ENCODE peak calls at places on chromosomes 11 and 22, in eight cellular contexts. One of them, this sample, is unnamed.

GRCh38 chr11:62461740-62462522 is 43.1 kb downstream of the SCGB1A1 start:
- DNase-seq in AG04450: no peak
- DNase-seq in astrocyte of the spinal cord: peak; percentile 36
- DNase-seq in MM.1S: peak; percentile 91
- DNase-seq in tibial artery: no peak
- DNase-seq in esophagus squamous epithelium: no peak
- DNase-seq in progenitor cell of endocrine pancreas: no peak
- DNase-seq in neural crest cell: no peak
- DNase-seq in this sample: no peak

GRCh38 chr22:32618461-32619140 is 144.0 kb downstream of the FBXO7 start:
- DNase-seq in AG04450: no peak
- DNase-seq in astrocyte of the spinal cord: no peak
- DNase-seq in MM.1S: no peak
- DNase-seq in tibial artery: peak; percentile 82
- DNase-seq in esophagus squamous epithelium: no peak
- DNase-seq in progenitor cell of endocrine pancreas: no peak
- DNase-seq in neural crest cell: no peak
- DNase-seq in this sample: no peak

GRCh38 chr22:31148516-31148915 is 8.2 kb upstream of the PLA2G3 start:
- DNase-seq in AG04450: no peak
- DNase-seq in astrocyte of the spinal cord: peak; percentile 57
- DNase-seq in MM.1S: no peak
- DNase-seq in tibial artery: peak; percentile 42
- DNase-seq in esophagus squamous epithelium: no peak
- DNase-seq in progenitor cell of endocrine pancreas: no peak
- DNase-seq in neural crest cell: no peak
- DNase-seq in this sample: no peak

GRCh38 chr22:41919357-41920224 is 4.7 kb upstream of the SHISA8 start:
- DNase-seq in AG04450: no peak
- DNase-seq in astrocyte of the spinal cord: peak; percentile 45
- DNase-seq in MM.1S: peak; percentile 31
- DNase-seq in tibial artery: no peak
- DNase-seq in esophagus squamous epithelium: no peak
- DNase-seq in progenitor cell of endocrine pancreas: peak; percentile 46
- DNase-seq in neural crest cell: peak; percentile 64
- DNase-seq in this sample: no peak

GRCh38 chr11:64804346-64805210 is 1.6 kb upstream of the MAP4K2 start:
- DNase-seq in AG04450: no peak
- DNase-seq in astrocyte of the spinal cord: no peak
- DNase-seq in MM.1S: no peak
- DNase-seq in tibial artery: no peak
- DNase-seq in esophagus squamous epithelium: no peak
- DNase-seq in progenitor cell of endocrine pancreas: no peak
- DNase-seq in neural crest cell: no peak
- DNase-seq in this sample: no peak

GRCh38 chr22:41831828-41832552 is 915 bp upstream of the SREBF2 start:
- DNase-seq in AG04450: no peak
- DNase-seq in astrocyte of the spinal cord: peak; percentile 45
- DNase-seq in MM.1S: peak; percentile 9
- DNase-seq in tibial artery: no peak
- DNase-seq in esophagus squamous epithelium: no peak
- DNase-seq in progenitor cell of endocrine pancreas: no peak
- DNase-seq in neural crest cell: no peak
- DNase-seq in this sample: no peak

GRCh38 chr11:78801161-78801884 is 226.7 kb upstream of the NARS2 start:
- DNase-seq in AG04450: peak; percentile 86
- DNase-seq in astrocyte of the spinal cord: peak; percentile 96
- DNase-seq in MM.1S: no peak
- DNase-seq in tibial artery: peak; percentile 83
- DNase-seq in esophagus squamous epithelium: no peak
- DNase-seq in progenitor cell of endocrine pancreas: no peak
- DNase-seq in neural crest cell: no peak
- DNase-seq in this sample: no peak

GRCh38 chr11:9057888-9058287 is 33.5 kb downstream of the SCUBE2 start:
- DNase-seq in AG04450: no peak
- DNase-seq in astrocyte of the spinal cord: no peak
- DNase-seq in MM.1S: no peak
- DNase-seq in tibial artery: no peak
- DNase-seq in esophagus squamous epithelium: no peak
- DNase-seq in progenitor cell of endocrine pancreas: no peak
- DNase-seq in neural crest cell: no peak
- DNase-seq in this sample: no peak

GRCh38 chr22:23534851-23535717 is 45.0 kb downstream of the IGLL1 start:
- DNase-seq in AG04450: no peak
- DNase-seq in astrocyte of the spinal cord: no peak
- DNase-seq in MM.1S: no peak
- DNase-seq in tibial artery: peak; percentile 63
- DNase-seq in esophagus squamous epithelium: no peak
- DNase-seq in progenitor cell of endocrine pancreas: no peak
- DNase-seq in neural crest cell: no peak
- DNase-seq in this sample: peak; percentile 2

GRCh38 chr11:118791961-118792578 is 1.1 kb upstream of the DDX6 start:
- DNase-seq in AG04450: no peak
- DNase-seq in astrocyte of the spinal cord: no peak
- DNase-seq in MM.1S: peak; percentile 23
- DNase-seq in tibial artery: peak; percentile 74
- DNase-seq in esophagus squamous epithelium: no peak
- DNase-seq in progenitor cell of endocrine pancreas: peak; percentile 14
- DNase-seq in neural crest cell: no peak
- DNase-seq in this sample: no peak

GRCh38 chr11:95419915-95420314 is 188.9 kb upstream of the SESN3 start:
- DNase-seq in AG04450: peak; percentile 10
- DNase-seq in astrocyte of the spinal cord: peak; percentile 53
- DNase-seq in MM.1S: no peak
- DNase-seq in tibial artery: no peak
- DNase-seq in esophagus squamous epithelium: no peak
- DNase-seq in progenitor cell of endocrine pancreas: no peak
- DNase-seq in neural crest cell: no peak
- DNase-seq in this sample: no peak

GRCh38 chr22:27270818-27271510 is 530.6 kb downstream of the MN1 start:
- DNase-seq in AG04450: no peak
- DNase-seq in astrocyte of the spinal cord: no peak
- DNase-seq in MM.1S: no peak
- DNase-seq in tibial artery: no peak
- DNase-seq in esophagus squamous epithelium: no peak
- DNase-seq in progenitor cell of endocrine pancreas: no peak
- DNase-seq in neural crest cell: no peak
- DNase-seq in this sample: no peak

GRCh38 chr11:78453140-78453935 is 35.7 kb upstream of the GAB2 start:
- DNase-seq in AG04450: no peak
- DNase-seq in astrocyte of the spinal cord: peak; percentile 32
- DNase-seq in MM.1S: peak; percentile 88
- DNase-seq in tibial artery: no peak
- DNase-seq in esophagus squamous epithelium: no peak
- DNase-seq in progenitor cell of endocrine pancreas: no peak
- DNase-seq in neural crest cell: no peak
- DNase-seq in this sample: no peak

GRCh38 chr11:127059286-127060200 is 59.0 kb upstream of the KIRREL3 start:
- DNase-seq in AG04450: no peak
- DNase-seq in astrocyte of the spinal cord: no peak
- DNase-seq in MM.1S: no peak
- DNase-seq in tibial artery: no peak
- DNase-seq in esophagus squamous epithelium: no peak
- DNase-seq in progenitor cell of endocrine pancreas: no peak
- DNase-seq in neural crest cell: no peak
- DNase-seq in this sample: no peak

GRCh38 chr11:69834251-69834650 is 15.0 kb upstream of the FGF3 start:
- DNase-seq in AG04450: no peak
- DNase-seq in astrocyte of the spinal cord: no peak
- DNase-seq in MM.1S: no peak
- DNase-seq in tibial artery: peak; percentile 42
- DNase-seq in esophagus squamous epithelium: no peak
- DNase-seq in progenitor cell of endocrine pancreas: no peak
- DNase-seq in neural crest cell: no peak
- DNase-seq in this sample: no peak

GRCh38 chr11:74731301-74732094 is at the start of gene CHRDL2:
- DNase-seq in AG04450: no peak
- DNase-seq in astrocyte of the spinal cord: no peak
- DNase-seq in MM.1S: no peak
- DNase-seq in tibial artery: peak; percentile 60
- DNase-seq in esophagus squamous epithelium: no peak
- DNase-seq in progenitor cell of endocrine pancreas: peak; percentile 28
- DNase-seq in neural crest cell: peak; percentile 35
- DNase-seq in this sample: no peak

GRCh38 chr11:37657645-37658044 is 1059.6 kb upstream of the RAG2 start:
- DNase-seq in AG04450: no peak
- DNase-seq in astrocyte of the spinal cord: peak; percentile 55
- DNase-seq in MM.1S: peak; percentile 29
- DNase-seq in tibial artery: no peak
- DNase-seq in esophagus squamous epithelium: no peak
- DNase-seq in progenitor cell of endocrine pancreas: no peak
- DNase-seq in neural crest cell: no peak
- DNase-seq in this sample: no peak

GRCh38 chr11:36282926-36283325 is 6.3 kb downstream of the COMMD9 start:
- DNase-seq in AG04450: no peak
- DNase-seq in astrocyte of the spinal cord: no peak
- DNase-seq in MM.1S: no peak
- DNase-seq in tibial artery: no peak
- DNase-seq in esophagus squamous epithelium: no peak
- DNase-seq in progenitor cell of endocrine pancreas: no peak
- DNase-seq in neural crest cell: no peak
- DNase-seq in this sample: no peak

GRCh38 chr11:36280531-36280930 is 8.7 kb downstream of the COMMD9 start:
- DNase-seq in AG04450: no peak
- DNase-seq in astrocyte of the spinal cord: no peak
- DNase-seq in MM.1S: no peak
- DNase-seq in tibial artery: no peak
- DNase-seq in esophagus squamous epithelium: no peak
- DNase-seq in progenitor cell of endocrine pancreas: no peak
- DNase-seq in neural crest cell: no peak
- DNase-seq in this sample: no peak

GRCh38 chr11:36281850-36282249 is 7.4 kb downstream of the COMMD9 start:
- DNase-seq in AG04450: no peak
- DNase-seq in astrocyte of the spinal cord: no peak
- DNase-seq in MM.1S: no peak
- DNase-seq in tibial artery: no peak
- DNase-seq in esophagus squamous epithelium: no peak
- DNase-seq in progenitor cell of endocrine pancreas: no peak
- DNase-seq in neural crest cell: no peak
- DNase-seq in this sample: no peak

GRCh38 chr11:36273110-36273509 is 16.1 kb downstream of the COMMD9 start:
- DNase-seq in AG04450: no peak
- DNase-seq in astrocyte of the spinal cord: no peak
- DNase-seq in MM.1S: no peak
- DNase-seq in tibial artery: no peak
- DNase-seq in esophagus squamous epithelium: no peak
- DNase-seq in progenitor cell of endocrine pancreas: no peak
- DNase-seq in neural crest cell: no peak
- DNase-seq in this sample: no peak

GRCh38 chr11:36278531-36279245 is 10.5 kb downstream of the COMMD9 start:
- DNase-seq in AG04450: no peak
- DNase-seq in astrocyte of the spinal cord: peak; percentile 42
- DNase-seq in MM.1S: no peak
- DNase-seq in tibial artery: no peak
- DNase-seq in esophagus squamous epithelium: no peak
- DNase-seq in progenitor cell of endocrine pancreas: no peak
- DNase-seq in neural crest cell: no peak
- DNase-seq in this sample: no peak
- TF ChIP-seq CTCF in AG04450: no peak
- TF ChIP-seq CTCF in astrocyte of the spinal cord: peak; percentile 10
- TF ChIP-seq CTCF in MM.1S: no peak
- TF ChIP-seq CTCF in tibial artery: no peak
- TF ChIP-seq CTCF in esophagus squamous epithelium: no peak
- TF ChIP-seq CTCF in progenitor cell of endocrine pancreas: peak; percentile 24
- TF ChIP-seq CTCF in neural crest cell: peak; percentile 39
- TF ChIP-seq CTCF in this sample: no peak

GRCh38 chr22:48574776-48575566 is 1252.7 kb downstream of the BRD1 start:
- DNase-seq in AG04450: no peak
- DNase-seq in astrocyte of the spinal cord: no peak
- DNase-seq in MM.1S: peak; percentile 70
- DNase-seq in tibial artery: no peak
- DNase-seq in esophagus squamous epithelium: no peak
- DNase-seq in progenitor cell of endocrine pancreas: peak; percentile 84
- DNase-seq in neural crest cell: peak; percentile 73
- DNase-seq in this sample: peak; percentile 31
- TF ChIP-seq CTCF in AG04450: no peak
- TF ChIP-seq CTCF in astrocyte of the spinal cord: no peak
- TF ChIP-seq CTCF in MM.1S: peak; percentile 50
- TF ChIP-seq CTCF in tibial artery: no peak
- TF ChIP-seq CTCF in esophagus squamous epithelium: peak; percentile 46
- TF ChIP-seq CTCF in progenitor cell of endocrine pancreas: peak; percentile 79
- TF ChIP-seq CTCF in neural crest cell: peak; percentile 70
- TF ChIP-seq CTCF in this sample: peak; percentile 43

DNA sequence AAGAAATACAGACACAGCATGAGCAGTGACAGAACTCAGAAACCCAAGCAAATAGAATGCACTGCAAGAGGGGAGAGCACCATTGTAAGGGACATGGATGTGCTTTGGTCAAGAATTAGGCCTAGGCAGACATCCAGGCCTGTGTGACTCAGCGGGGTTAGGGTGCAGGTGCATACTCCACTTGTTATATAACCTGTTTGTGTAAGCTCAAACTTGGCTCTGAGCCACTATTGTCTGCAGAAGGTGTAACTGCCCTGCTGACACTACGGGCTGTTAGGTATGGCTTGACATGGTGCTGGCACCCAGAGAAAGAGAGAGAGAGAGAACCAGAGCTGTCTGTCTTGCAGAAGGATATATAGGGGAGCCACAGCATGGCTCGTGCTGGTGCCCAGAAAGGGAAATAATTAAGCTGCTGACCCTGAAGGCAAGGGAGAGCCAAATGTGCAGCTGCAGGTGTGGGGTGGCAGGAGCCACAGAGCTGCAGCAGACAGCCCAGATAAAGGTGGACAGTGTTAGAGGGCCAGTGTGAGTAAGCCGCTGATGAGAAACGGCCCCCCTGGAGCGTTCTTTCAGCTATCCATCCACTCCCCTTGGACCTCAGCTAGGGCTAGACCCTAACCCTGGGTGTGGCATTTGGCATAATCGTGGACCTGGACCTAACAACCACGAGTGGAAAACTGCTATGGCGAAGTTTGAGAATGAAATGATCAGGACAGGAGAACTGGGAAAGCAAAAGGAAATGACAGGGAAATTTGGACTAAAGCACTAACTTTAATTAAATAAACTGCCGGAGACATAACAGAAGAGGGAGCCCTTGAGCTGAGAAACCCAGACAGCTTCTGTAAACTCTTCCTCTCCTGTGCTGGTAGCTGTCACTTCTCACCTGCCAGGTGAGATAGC is 253.0 kb upstream of the CCDC179 start:
- DNase-seq in AG04450: no peak
- DNase-seq in astrocyte of the spinal cord: peak; percentile 66
- DNase-seq in MM.1S: peak; percentile 59
- DNase-seq in tibial artery: no peak
- DNase-seq in esophagus squamous epithelium: no peak
- DNase-seq in progenitor cell of endocrine pancreas: no peak
- DNase-seq in neural crest cell: peak; percentile 18
- DNase-seq in this sample: no peak
- TF ChIP-seq CTCF in AG04450: peak; percentile 74
- TF ChIP-seq CTCF in astrocyte of the spinal cord: peak; percentile 59
- TF ChIP-seq CTCF in MM.1S: peak; percentile 67
- TF ChIP-seq CTCF in tibial artery: peak; percentile 51
- TF ChIP-seq CTCF in esophagus squamous epithelium: peak; percentile 44
- TF ChIP-seq CTCF in progenitor cell of endocrine pancreas: peak; percentile 81
- TF ChIP-seq CTCF in neural crest cell: peak; percentile 81
- TF ChIP-seq CTCF in this sample: peak; percentile 52

DNA sequence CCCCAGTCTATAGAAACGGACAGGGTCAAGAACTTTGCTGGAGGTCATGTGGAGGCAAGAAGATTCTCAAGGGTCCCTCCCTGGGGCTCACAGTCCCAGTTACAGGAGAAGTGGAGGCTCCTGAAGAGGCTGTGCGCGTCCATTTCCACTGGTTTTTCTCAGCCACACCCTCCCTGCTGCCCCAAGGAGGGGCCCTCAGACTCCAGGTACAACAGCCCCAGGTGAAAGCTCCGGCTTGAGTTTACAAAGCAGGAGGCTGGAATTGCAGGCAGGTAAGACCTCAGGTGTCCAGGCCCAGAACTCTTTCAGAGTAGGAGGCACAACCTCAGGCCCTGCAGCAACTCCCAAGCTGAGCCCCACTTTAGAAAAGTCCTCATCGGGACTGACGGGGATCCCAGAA is 3.1 kb downstream of the SHANK2 start:
- DNase-seq in AG04450: no peak
- DNase-seq in astrocyte of the spinal cord: no peak
- DNase-seq in MM.1S: no peak
- DNase-seq in tibial artery: no peak
- DNase-seq in esophagus squamous epithelium: no peak
- DNase-seq in progenitor cell of endocrine pancreas: no peak
- DNase-seq in neural crest cell: no peak
- DNase-seq in this sample: no peak
- TF ChIP-seq CTCF in AG04450: no peak
- TF ChIP-seq CTCF in astrocyte of the spinal cord: no peak
- TF ChIP-seq CTCF in MM.1S: no peak
- TF ChIP-seq CTCF in tibial artery: no peak
- TF ChIP-seq CTCF in esophagus squamous epithelium: no peak
- TF ChIP-seq CTCF in progenitor cell of endocrine pancreas: no peak
- TF ChIP-seq CTCF in neural crest cell: no peak
- TF ChIP-seq CTCF in this sample: no peak

This sample was measured in D721Med.